ENCODE peak calls at places on chromosome X, in seven cellular contexts. X is endothelial cell of umbilical vein, P is breast epithelium, U is H1, S is K562, V is transverse colon, K is upper lobe of left lung. W is an unnamed sample.

GRCh38 chrX:56729152-56729557 is at the start of gene NBDY:
- DNase-seq in X (peak; percentile 58), P (peak; percentile 21), U (peak; percentile 53), S (peak; percentile 12), V (peak; percentile 33), K (no peak), W (no peak)

GRCh38 chrX:17519349-17519748 is 144.3 kb downstream of the NHS start:
- DNase-seq in X (peak; percentile 29), P (peak; percentile 23), U (no peak), S (no peak), V (peak; percentile 18), K (no peak), W (peak; percentile 75)

GRCh38 chrX:96386981-96387380 is 297.7 kb upstream of the DIAPH2 start:
- DNase-seq in X (no peak), P (no peak), U (no peak), S (no peak), V (no peak), K (no peak), W (no peak)

GRCh38 chrX:82335772-82336171 is 1133.9 kb downstream of the SH3BGRL start:
- DNase-seq in X (no peak), P (no peak), U (no peak), S (no peak), V (no peak), K (no peak), W (no peak)

GRCh38 chrX:20547649-20548051 is 280.9 kb upstream of the RPS6KA3 start:
- DNase-seq in X (no peak), P (no peak), U (no peak), S (no peak), V (peak; percentile 61), K (no peak), W (no peak)

GRCh38 chrX:1393871-1394615 is 2.1 kb upstream of the SLC25A6 start:
- DNase-seq in X (no peak), P (no peak), U (no peak), S (no peak), V (no peak), K (no peak), W (no peak)

GRCh38 chrX:118550792-118551191 is 55.2 kb downstream of the DOCK11 start:
- DNase-seq in X (no peak), P (no peak), U (no peak), S (no peak), V (no peak), K (no peak), W (no peak)

GRCh38 chrX:21745756-21746155 is 12.2 kb downstream of the SMPX start:
- DNase-seq in X (peak; percentile 24), P (no peak), U (no peak), S (peak; percentile 9), V (peak; percentile 28), K (no peak), W (no peak)

GRCh38 chrX:52574416-52575275 is 57.8 kb upstream of the XAGE1B start:
- DNase-seq in X (peak; percentile 41), P (peak; percentile 20), U (peak; percentile 39), S (peak; percentile 31), V (peak; percentile 27), K (no peak), W (no peak)

GRCh38 chrX:106249706-106250379 is 81.7 kb downstream of the PWWP3B start:
- DNase-seq in X (no peak), P (no peak), U (no peak), S (no peak), V (no peak), K (no peak), W (no peak)

GRCh38 chrX:103722505-103722904 is 11.8 kb downstream of the TMEM31 start:
- DNase-seq in X (no peak), P (no peak), U (no peak), S (no peak), V (no peak), K (no peak), W (no peak)

GRCh38 chrX:152873361-152873760 is 24.5 kb upstream of the ZNF185 start:
- DNase-seq in X (no peak), P (no peak), U (no peak), S (no peak), V (no peak), K (no peak), W (no peak)

GRCh38 chrX:55767100-55767499 is 49.6 kb downstream of the RRAGB start:
- DNase-seq in X (no peak), P (no peak), U (no peak), S (no peak), V (no peak), K (no peak), W (no peak)

GRCh38 chrX:119523664-119524184 is 41.5 kb downstream of the STEEP1 start:
- DNase-seq in X (no peak), P (no peak), U (no peak), S (no peak), V (no peak), K (no peak), W (no peak)

GRCh38 chrX:129577473-129577872 is 37.4 kb downstream of the OCRL start:
- DNase-seq in X (peak; percentile 71), P (no peak), U (no peak), S (peak; percentile 64), V (no peak), K (no peak), W (no peak)

GRCh38 chrX:134423606-134424005 is 36.4 kb upstream of the HPRT1 start:
- DNase-seq in X (peak; percentile 35), P (no peak), U (no peak), S (no peak), V (no peak), K (no peak), W (no peak)

GRCh38 chrX:64843224-64843623 is 133.0 kb downstream of the ZC4H2 start:
- DNase-seq in X (no peak), P (no peak), U (no peak), S (no peak), V (no peak), K (no peak), W (no peak)
- H3K9me3 ChIP-seq in X (no peaks in the 10 kb centered on the region), P (no peaks in the 10 kb centered on the region), U (no peaks in the 10 kb centered on the region), S (no peaks in the 10 kb centered on the region), V (no peaks in the 10 kb centered on the region), K (no peaks in the 10 kb centered on the region), W (no peaks in the 10 kb centered on the region)

DNA sequence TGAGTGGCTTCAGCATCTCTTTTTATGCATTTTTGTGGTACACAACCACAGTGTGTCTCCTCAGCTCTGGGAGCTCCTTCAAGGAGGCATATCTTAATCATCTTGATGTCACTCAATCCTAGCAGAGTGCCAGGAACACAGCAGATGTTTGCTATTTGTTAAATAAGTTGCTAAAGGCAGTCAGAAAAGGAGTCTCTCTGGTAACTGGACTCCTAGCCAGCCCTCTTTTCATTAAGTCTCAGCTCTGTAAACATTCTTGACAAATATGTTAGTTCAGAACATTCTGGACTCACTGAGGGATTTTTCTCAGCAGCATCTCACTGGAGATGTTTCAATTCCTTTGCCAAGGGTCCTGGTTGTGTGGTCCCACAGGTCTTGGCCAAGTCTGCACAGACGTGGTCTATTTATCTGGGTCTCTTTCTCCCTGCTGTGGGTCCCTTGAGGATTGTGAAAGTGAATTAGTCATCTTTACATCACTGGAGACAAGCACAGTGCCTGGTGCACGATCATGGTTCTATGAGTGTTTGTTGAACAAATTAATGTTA is 20.3 kb upstream of the FAM9C start:
- DNase-seq in X (no peak), P (no peak), U (no peak), S (no peak), V (no peak), K (no peak), W (no peak)
- TF ChIP-seq POLR2AphosphoS5 in X (no peak), P (no peak), U (no peak), S (no peak), V (peak; percentile 36), K (no peak), W (no peak)

GRCh38 chrX:105209406-105209805 is 11.1 kb downstream of the TEX13A start:
- DNase-seq in X (no peak), P (no peak), U (no peak), S (no peak), V (no peak), K (no peak), W (no peak)

GRCh38 chrX:105211051-105211575 is 9.4 kb downstream of the TEX13A start:
- DNase-seq in X (no peak), P (no peak), U (no peak), S (no peak), V (no peak), K (no peak), W (no peak)

DNA sequence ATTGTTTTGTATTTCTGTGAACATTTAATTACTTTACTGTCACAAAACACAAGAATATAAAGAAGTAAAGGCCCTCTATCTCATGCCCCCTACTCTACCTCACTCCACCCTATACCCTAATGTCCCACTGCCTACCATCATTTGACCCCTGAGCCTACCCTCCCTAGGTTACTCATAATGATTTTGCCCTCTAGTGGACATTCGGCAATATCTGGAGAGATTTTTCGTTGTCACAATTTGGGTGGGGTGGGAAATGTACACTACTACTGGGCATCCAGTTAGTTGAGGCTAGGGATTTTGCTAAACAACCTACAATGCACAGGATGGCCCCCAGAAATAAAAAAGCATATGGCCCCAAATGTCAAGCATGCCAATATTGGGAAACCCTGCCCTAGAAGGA is 10.2 kb downstream of the TEX13A start:
- DNase-seq in X (no peak), P (no peak), U (no peak), S (no peak), V (no peak), K (no peak), W (no peak)
- TF ChIP-seq CTCF in X (no peak), P (no peak), U (no peak), S (no peak), V (no peak), K (no peak), W (no peak)

DNA sequence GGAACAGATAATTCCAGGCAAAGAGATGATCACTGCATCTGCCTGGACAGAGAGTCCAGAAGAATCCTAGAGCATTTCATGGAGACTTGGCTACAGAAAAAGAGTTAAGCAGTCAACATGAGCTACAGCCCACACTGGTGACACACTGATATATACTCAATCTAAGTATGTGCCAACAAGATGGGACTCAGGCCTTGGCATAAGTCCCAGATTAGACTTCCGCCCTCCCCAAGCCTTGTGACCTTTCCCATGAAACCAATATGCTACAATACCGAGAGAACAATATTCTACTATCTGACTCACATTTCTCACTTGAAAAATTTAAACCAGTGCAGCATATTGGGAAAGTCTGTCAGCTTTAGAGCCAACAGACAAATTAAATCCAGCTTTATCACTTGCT is 65.7 kb upstream of the SLITRK2 start:
- DNase-seq in X (no peak), P (no peak), U (no peak), S (no peak), V (no peak), K (no peak), W (no peak)
- H3K9me3 ChIP-seq in X (no peaks in the 10 kb centered on the region), P (no peaks in the 10 kb centered on the region), U (no peaks in the 10 kb centered on the region), S (no peaks in the 10 kb centered on the region), V (no peaks in the 10 kb centered on the region), K (no peaks in the 10 kb centered on the region), W (no peaks in the 10 kb centered on the region)

GRCh38 chrX:93695981-93696380 is 22.0 kb downstream of the FAM133A start:
- DNase-seq in X (no peak), P (no peak), U (no peak), S (no peak), V (no peak), K (no peak), W (no peak)
- TF ChIP-seq POLR2AphosphoS5 in X (no peak), P (no peak), U (no peak), S (no peak), V (no peak), K (no peak), W (no peak)

DNA sequence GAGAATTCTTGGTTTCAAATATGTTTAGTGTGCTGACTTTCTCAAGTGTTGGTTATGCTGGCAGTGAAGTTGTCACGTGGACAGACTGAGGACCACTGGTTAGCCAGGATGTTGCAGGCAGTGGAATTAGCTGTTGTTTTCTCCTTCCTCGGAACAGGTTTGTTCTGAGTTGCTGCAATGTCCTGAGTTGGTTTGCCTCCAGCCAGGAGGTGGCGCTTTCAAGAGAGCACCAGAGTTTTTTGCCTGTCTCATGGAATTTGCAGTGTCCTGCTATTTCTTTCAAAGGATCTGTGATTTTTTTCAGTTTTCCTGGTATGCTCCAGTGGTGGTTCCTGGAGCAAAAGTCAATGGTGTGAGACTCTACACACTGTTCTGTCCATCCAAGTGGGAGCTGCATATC is 158.1 kb upstream of the CXorf66 start:
- DNase-seq in X (no peak), P (no peak), U (peak; percentile 50), S (no peak), V (no peak), K (no peak), W (no peak)
- TF ChIP-seq CTCF in X (no peak), P (no peak), U (peak; percentile 45), S (no peak), V (no peak), K (no peak), W (no peak)